ENCODE peak calls at places on chromosome 16, in seven cellular contexts. R, F, O, J, A, H and P are unnamed samples.

GRCh38 chr16:49837673-49838360 is 18.1 kb downstream of the ZNF423 start:
- DNase-seq in A (no peak), J (no peak), R (no peak), O (no peak), F (no peak), H (no peak), P (no peak)

GRCh38 chr16:88905563-88905962 is 39.1 kb upstream of the PABPN1L start:
- DNase-seq in O (peak), J (no peak), H (peak), F (no peak), R (no peak), A (no peak), P (no peak)

GRCh38 chr16:50156590-50156989 is 3.5 kb downstream of the TENT4B start:
- DNase-seq in H (no peak), O (no peak), R (no peak), F (no peak), A (no peak), J (no peak), P (no peak)

GRCh38 chr16:70370924-70371323 is 24.2 kb downstream of the DDX19A start:
- DNase-seq in O (no peak), A (no peak), R (no peak), H (no peak), J (no peak), F (no peak), P (no peak)

GRCh38 chr16:64590516-64590915 is 531.3 kb downstream of the CDH11 start:
- DNase-seq in J (peak), A (no peak), F (no peak), O (no peak), H (no peak), R (no peak), P (no peak)

GRCh38 chr16:16857603-16858283 is 478.8 kb downstream of the NPIPA7 start:
- DNase-seq in A (no peak), O (peak), H (peak), F (no peak), J (peak), R (no peak), P (no peak)

GRCh38 chr16:25257504-25257955 is at the start of gene ZKSCAN2:
- DNase-seq in O (peak), H (peak), F (peak), J (peak), A (peak), R (peak), P (peak)

GRCh38 chr16:75088226-75088625 is 28.4 kb downstream of the LDHD start:
- DNase-seq in H (no peak), F (no peak), A (no peak), J (no peak), O (no peak), R (no peak), P (no peak)

GRCh38 chr16:84040823-84041391 is 1.7 kb downstream of the SLC38A8 start:
- DNase-seq in F (no peak), H (peak), O (peak), J (no peak), A (no peak), R (no peak), P (no peak)

GRCh38 chr16:90034504-90034903 is 15.2 kb upstream of the DBNDD1 start:
- DNase-seq in R (no peak), F (no peak), O (no peak), H (no peak), A (no peak), J (no peak), P (no peak)

GRCh38 chr16:56882077-56882476 is 17.1 kb downstream of the SLC12A3 start:
- DNase-seq in O (no peak), F (no peak), H (no peak), J (no peak), R (no peak), A (no peak), P (no peak)

GRCh38 chr16:72876981-72877373 is 171.0 kb downstream of the ZFHX3 start:
- DNase-seq in F (peak), H (peak), A (no peak), R (no peak), O (peak), J (peak), P (no peak)

GRCh38 chr16:24273511-24273910 is 17.4 kb downstream of the CACNG3 start:
- DNase-seq in R (no peak), A (no peak), H (no peak), O (peak), J (peak), F (no peak), P (no peak)

GRCh38 chr16:86075488-86075785 is 176.5 kb downstream of the IRF8 start:
- DNase-seq in A (no peak), J (no peak), H (no peak), O (peak), R (no peak), F (no peak), P (no peak)

GRCh38 chr16:20939599-20939998 is 39.0 kb downstream of the LYRM1 start:
- DNase-seq in R (no peak), H (no peak), O (no peak), F (no peak), J (no peak), A (no peak), P (no peak)

GRCh38 chr16:49441366-49441780 is 67.8 kb downstream of the C16orf78 start:
- DNase-seq in O (peak), J (peak), R (peak), F (no peak), H (no peak), A (peak), P (no peak)

GRCh38 chr16:58658796-58659211 is 25.8 kb downstream of the SLC38A7 start:
- DNase-seq in J (no peak), A (no peak), R (no peak), F (no peak), O (no peak), H (no peak), P (no peak)

GRCh38 chr16:85715169-85716015 is 26.6 kb upstream of the GINS2 start:
- DNase-seq in F (no peak), R (no peak), H (no peak), A (no peak), O (no peak), J (no peak), P (no peak)

GRCh38 chr16:89410794-89411309 is 79.5 kb downstream of the ANKRD11 start:
- DNase-seq in H (no peak), A (no peak), J (peak), F (no peak), O (peak), R (peak), P (no peak)

GRCh38 chr16:66714659-66715307 is 18.2 kb upstream of the CMTM4 start:
- DNase-seq in A (no peak), O (no peak), H (no peak), J (no peak), R (no peak), F (no peak), P (no peak)

GRCh38 chr16:63702981-63703590 is 1418.8 kb downstream of the CDH11 start:
- DNase-seq in R (peak), O (no peak), F (no peak), A (no peak), H (no peak), J (no peak), P (no peak)

GRCh38 chr16:56617212-56618085 is 8.1 kb upstream of the MT1E start:
- DNase-seq in A (no peak), O (no peak), F (no peak), R (peak), J (no peak), H (no peak), P (no peak)

GRCh38 chr16:83513006-83513755 is 294.6 kb upstream of the HSBP1 start:
- DNase-seq in R (no peak), J (peak), O (peak), A (no peak), H (peak), F (peak), P (no peak)

GRCh38 chr16:59045496-59045895 is 311.4 kb upstream of the GOT2 start:
- DNase-seq in A (no peak), R (no peak), J (no peak), F (no peak), H (no peak), O (no peak), P (no peak)

GRCh38 chr16:260326-260725 is 15.4 kb downstream of the RGS11 start:
- DNase-seq in F (no peak), J (no peak), O (no peak), R (no peak), H (no peak), A (no peak), P (no peak)

GRCh38 chr16:55817236-55817912 is 15.5 kb downstream of the CES1 start:
- DNase-seq in A (no peak), J (no peak), O (no peak), F (no peak), R (no peak), H (no peak), P (no peak)

GRCh38 chr16:11232852-11233726 is 22.9 kb downstream of the SOCS1 start:
- DNase-seq in F (no peak), R (peak), A (peak), O (no peak), H (no peak), J (no peak), P (no peak)

GRCh38 chr16:84047626-84048025 is 5.0 kb upstream of the SLC38A8 start:
- DNase-seq in H (no peak), O (no peak), A (no peak), F (no peak), R (no peak), J (no peak), P (no peak)

GRCh38 chr16:3902731-3903130 is 22.2 kb upstream of the CREBBP start:
- DNase-seq in R (no peak), J (no peak), A (no peak), F (no peak), H (no peak), O (peak), P (no peak)

GRCh38 chr16:72978212-72978611 is 69.7 kb downstream of the ZFHX3 start:
- DNase-seq in O (no peak), A (no peak), F (no peak), J (no peak), H (no peak), R (no peak), P (no peak)

GRCh38 chr16:67662653-67663010 is 1.9 kb downstream of the PARD6A start:
- DNase-seq in R (no peak), O (no peak), F (no peak), J (no peak), A (no peak), H (no peak), P (no peak)

GRCh38 chr16:74465851-74466685 is 44.8 kb upstream of the CLEC18B start:
- DNase-seq in H (no peak), R (no peak), A (no peak), J (no peak), F (no peak), O (no peak), P (no peak)

GRCh38 chr16:81778861-81779539 is at the start of gene PLCG2:
- DNase-seq in J (no peak), O (peak), H (peak), A (peak), R (peak), F (no peak), P (no peak)